ENCODE peak calls at places on chromosomes 6 and 20, in eight cellular contexts. Y is GM04504; L is adipocyte; V is stimulated activated naive CD4-positive, alpha-beta T cell treated with Interleukin-2 at 50 U/mL for 16 hours; G is NCI-H1048; Z is fibroblast of lung; H is GM12865; J is GM19239. X is an unnamed sample.
A peak's percentile ranks its signal among the peaks of the same experiment; 100 is the strongest.

GRCh38 chr6:117481926-117482239 is 591 bp upstream of the DCBLD1 start:
- DNase-seq in Z (no peak), J (no peak), V (no peak), L (no peak), G (no peak), H (peak; percentile 14), Y (no peak), X (no peak)

GRCh38 chr6:13522639-13523038 is 35.2 kb upstream of the GFOD1 start:
- DNase-seq in G (no peak), H (no peak), L (peak; percentile 28), J (no peak), Z (peak; percentile 60), V (no peak), Y (no peak), X (peak; percentile 69)

GRCh38 chr6:158049055-158050028 is 67.7 kb downstream of the SYNJ2 start:
- DNase-seq in Z (no peak), J (no peak), V (no peak), G (no peak), L (no peak), H (no peak), Y (no peak), X (no peak)

GRCh38 chr6:15194453-15194852 is 51.4 kb upstream of the JARID2 start:
- DNase-seq in H (no peak), L (no peak), J (no peak), G (no peak), Z (no peak), V (no peak), Y (no peak), X (no peak)

GRCh38 chr6:118722820-118723526 is 71.6 kb upstream of the CEP85L start:
- DNase-seq in V (no peak), L (no peak), J (no peak), G (no peak), Z (no peak), H (no peak), Y (no peak), X (no peak)

GRCh38 chr6:107622269-107622668 is 132.4 kb downstream of the SOBP start:
- DNase-seq in Z (no peak), G (no peak), L (no peak), H (no peak), V (no peak), Y (no peak), J (no peak), X (no peak)

GRCh38 chr6:26538572-26538902 is 371 bp downstream of the HMGN4 start:
- DNase-seq in G (no peak), Z (no peak), H (peak; percentile 37), J (no peak), Y (no peak), V (no peak), L (no peak), X (no peak)

GRCh38 chr6:159117541-159117940 is 51.7 kb upstream of the FNDC1 start:
- DNase-seq in J (no peak), L (no peak), G (no peak), H (peak; percentile 41), V (no peak), Z (no peak), Y (no peak), X (no peak)

GRCh38 chr20:11429889-11430580 is 487.7 kb upstream of the BTBD3 start:
- DNase-seq in L (no peak), G (no peak), J (no peak), V (no peak), Y (no peak), H (no peak), Z (no peak), X (no peak)

GRCh38 chr20:61166324-61166723 is 85.7 kb upstream of the CDH4 start:
- DNase-seq in V (no peak), J (no peak), Z (no peak), L (peak; percentile 13), H (no peak), G (no peak), Y (no peak), X (peak; percentile 47)

GRCh38 chr6:82178084-82178758 is 69.3 kb downstream of the IBTK start:
- DNase-seq in H (no peak), L (peak; percentile 76), G (no peak), V (no peak), J (no peak), Z (peak; percentile 65), Y (peak; percentile 23), X (peak; percentile 64)

GRCh38 chr6:107491791-107492674 is 2.1 kb downstream of the SOBP start:
- DNase-seq in G (peak; percentile 35), Y (no peak), L (peak; percentile 92), J (no peak), V (no peak), H (no peak), Z (peak; percentile 78), X (peak; percentile 63)

GRCh38 chr6:138331444-138331843 is 46.3 kb upstream of the SMIM28 start:
- DNase-seq in Y (no peak), J (no peak), V (no peak), L (no peak), H (no peak), G (no peak), Z (no peak), X (no peak)

GRCh38 chr6:63888416-63888815 is 252.8 kb downstream of the PHF3 start:
- DNase-seq in Z (no peak), J (no peak), G (no peak), V (no peak), Y (no peak), L (no peak), H (no peak), X (no peak)

GRCh38 chr6:113433506-113433991 is 423.6 kb upstream of the MARCKS start:
- DNase-seq in H (no peak), Y (peak; percentile 93), V (no peak), Z (peak; percentile 92), G (no peak), L (peak; percentile 97), J (no peak), X (peak; percentile 97)

GRCh38 chr20:45592574-45593189 is 13.6 kb upstream of the WFDC8 start:
- DNase-seq in H (peak; percentile 77), V (no peak), L (peak; percentile 53), Z (peak; percentile 17), J (peak; percentile 9), G (peak; percentile 11), Y (peak; percentile 23), X (peak; percentile 30)

GRCh38 chr20:17431621-17432364 is 99.4 kb downstream of the BFSP1 start:
- DNase-seq in G (no peak), Z (peak; percentile 64), L (peak; percentile 84), J (peak; percentile 33), Y (peak; percentile 17), H (peak; percentile 62), V (peak; percentile 11), X (peak; percentile 62)

GRCh38 chr6:128482642-128483041 is 37.8 kb downstream of the PTPRK start:
- DNase-seq in V (no peak), L (no peak), J (no peak), Z (no peak), G (no peak), Y (no peak), H (no peak), X (no peak)

GRCh38 chr20:62674370-62674769 is 32.1 kb downstream of the SLCO4A1 start:
- DNase-seq in Z (no peak), Y (no peak), L (no peak), V (no peak), H (no peak), J (no peak), G (no peak), X (no peak)

GRCh38 chr6:28742668-28743270 is 181.0 kb downstream of the TRIM27 start:
- DNase-seq in V (no peak), Z (peak; percentile 35), J (no peak), H (peak; percentile 76), L (peak; percentile 48), G (no peak), Y (no peak), X (peak; percentile 29)